ENCODE peak calls at places on chromosomes 13 and 19, in five cellular contexts. T is H9, G is neuronal stem cell, H is trophoblast cell, V is H1. P is an unnamed sample.

GRCh38 chr19:13849991-13850909 is 26.7 kb upstream of the NANOS3 start:
- DNase-seq in T (peak), G (no peak), H (peak), V (no peak), P (peak)

GRCh38 chr13:27728271-27728670 is 64.0 kb upstream of the GSX1 start:
- DNase-seq in T (peak), G (peak), H (no peak), V (no peak), P (no peak)

GRCh38 chr19:13847033-13847899 is 29.7 kb upstream of the NANOS3 start:
- DNase-seq in T (peak), G (peak), H (peak), V (no peak), P (peak)

GRCh38 chr19:42693760-42694350 is 46.4 kb downstream of the PSG3 start:
- DNase-seq in T (no peak), G (no peak), H (peak), V (no peak), P (no peak)

GRCh38 chr13:42312817-42313431 is 41.0 kb downstream of the AKAP11 start:
- DNase-seq in T (no peak), G (no peak), H (no peak), V (no peak), P (no peak)

GRCh38 chr13:39401756-39402155 is 201.2 kb downstream of the LHFPL6 start:
- DNase-seq in T (no peak), G (no peak), H (no peak), V (no peak), P (no peak)

GRCh38 chr19:7533281-7533819 is 2.2 kb upstream of the PNPLA6 start:
- DNase-seq in T (peak), G (no peak), H (peak), V (no peak), P (peak)

GRCh38 chr13:105598551-105598950 is 936.9 kb downstream of the EFNB2 start:
- DNase-seq in T (no peak), G (no peak), H (no peak), V (no peak), P (peak)

GRCh38 chr19:46386151-46386550 is 27.2 kb downstream of the CCDC8 start:
- DNase-seq in T (no peak), G (no peak), H (no peak), V (no peak), P (no peak)

GRCh38 chr13:105502193-105502592 is 1033.3 kb downstream of the EFNB2 start:
- DNase-seq in T (no peak), G (peak), H (no peak), V (no peak), P (no peak)

GRCh38 chr19:7748756-7749155 is 1.4 kb upstream of the CD209 start:
- DNase-seq in T (peak), G (no peak), H (peak), V (peak), P (peak)

GRCh38 chr19:40466219-40467006 is at the start of gene SPTBN4:
- DNase-seq in T (peak), G (no peak), H (peak), V (no peak), P (no peak)

GRCh38 chr19:5811117-5811516 is 6.2 kb downstream of the NRTN start:
- DNase-seq in T (no peak), G (no peak), H (no peak), V (no peak), P (no peak)

GRCh38 chr19:42066075-42066754 is 3.8 kb downstream of the GRIK5 start:
- DNase-seq in T (peak), G (no peak), H (no peak), V (peak), P (peak)

GRCh38 chr19:56966225-56966696 is 125.7 kb upstream of the PEG3 start:
- DNase-seq in T (no peak), G (no peak), H (peak), V (no peak), P (no peak)

GRCh38 chr13:105642511-105642958 is 892.9 kb downstream of the EFNB2 start:
- DNase-seq in T (no peak), G (no peak), H (no peak), V (no peak), P (peak)

GRCh38 chr19:3389876-3390361 is 23.5 kb downstream of the NFIC start:
- DNase-seq in T (peak), G (no peak), H (no peak), V (no peak), P (peak)

GRCh38 chr13:30696278-30697176 is 38.8 kb upstream of the ALOX5AP start:
- DNase-seq in T (peak), G (no peak), H (no peak), V (no peak), P (peak)

GRCh38 chr13:96994030-96994848 is at the start of gene OXGR1:
- DNase-seq in T (peak), G (peak), H (no peak), V (no peak), P (no peak)

GRCh38 chr13:79861731-79862130 is 380.8 kb downstream of the NDFIP2 start:
- DNase-seq in T (no peak), G (no peak), H (no peak), V (no peak), P (no peak)

GRCh38 chr13:28741080-28741479 is 22.3 kb upstream of the SLC46A3 start:
- DNase-seq in T (no peak), G (no peak), H (no peak), V (no peak), P (peak)

GRCh38 chr19:33208904-33209843 is 15.0 kb downstream of the LRP3 start:
- DNase-seq in T (no peak), G (no peak), H (no peak), V (no peak), P (no peak)

GRCh38 chr19:46618670-46619231 is 6.1 kb downstream of the PTGIR start:
- DNase-seq in T (no peak), G (no peak), H (no peak), V (no peak), P (no peak)

GRCh38 chr19:2578911-2579677 is 103.2 kb downstream of the GADD45B start:
- DNase-seq in T (peak), G (peak), H (peak), V (peak), P (peak)

GRCh38 chr13:20418953-20419352 is 106.7 kb downstream of the CRYL1 start:
- DNase-seq in T (no peak), G (no peak), H (no peak), V (no peak), P (no peak)
- H2BK120ac ChIP-seq in T (no peak), G (no peak), H (no peak), V (no peak), P (no peak)

DNA sequence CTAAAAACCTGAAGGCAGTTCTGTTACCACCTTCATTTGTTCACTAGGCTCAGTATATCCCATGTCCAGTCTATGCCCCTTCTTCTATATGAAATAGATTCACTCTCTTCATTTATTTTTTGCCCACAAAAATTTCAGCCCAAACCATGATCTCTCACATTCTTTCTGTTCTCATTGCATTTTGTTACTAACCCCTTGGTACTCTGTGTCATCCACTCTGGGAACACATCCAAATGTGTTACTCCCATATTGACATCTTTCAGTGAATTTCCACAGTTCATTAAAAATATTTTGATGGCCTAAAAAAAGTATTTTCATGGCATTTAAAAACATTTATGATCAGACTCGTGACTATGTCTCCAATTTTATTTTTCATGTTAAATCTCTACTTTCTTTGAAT is 378.9 kb downstream of the SLITRK1 start:
- DNase-seq in T (no peak), G (no peak), H (no peak), V (no peak), P (no peak)
- H2BK12ac ChIP-seq in T (no peak), G (no peak), H (no peak), V (no peak), P (no peak)

DNA sequence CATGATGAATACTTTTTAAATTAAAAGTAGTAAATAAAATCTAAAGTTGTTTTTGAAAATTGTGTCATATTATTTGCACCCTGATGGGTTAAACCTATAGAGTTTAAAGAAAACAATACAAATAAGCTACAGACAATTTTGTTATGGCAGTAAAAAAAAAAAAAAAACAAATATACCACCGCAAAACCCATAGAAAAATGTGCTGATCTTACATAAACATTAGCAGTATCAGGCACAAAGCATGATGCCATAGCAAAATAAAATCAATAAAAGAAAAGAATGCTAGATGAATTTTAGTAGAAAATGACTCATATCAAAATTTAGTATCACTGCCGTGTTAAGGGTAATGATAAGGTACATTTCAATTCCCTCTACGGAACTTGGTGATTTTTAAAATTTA is 826.0 kb downstream of the SLITRK1 start:
- DNase-seq in T (no peak), G (no peak), H (no peak), V (no peak), P (no peak)
- H3K23ac ChIP-seq in T (no peak), G (no peak), H (no peak), V (no peak), P (no peak)

GRCh38 chr19:1275260-1275975 is at the start of gene FAM174C:
- DNase-seq in T (peak), G (peak), H (peak), V (no peak), P (peak)
- H2BK120ac ChIP-seq in T (no peak), G (no peak), H (peak), V (peak), P (peak)

GRCh38 chr13:44800626-44801025 is 188.6 kb downstream of the NUFIP1 start:
- DNase-seq in T (no peak), G (no peak), H (no peak), V (no peak), P (no peak)
- H2BK12ac ChIP-seq in T (no peak), G (no peak), H (no peak), V (no peak), P (peak)

GRCh38 chr13:46569471-46569870 is 16.5 kb downstream of the LRCH1 start:
- DNase-seq in T (no peak), G (no peak), H (no peak), V (no peak), P (no peak)

GRCh38 chr13:46570273-46570672 is 17.3 kb downstream of the LRCH1 start:
- DNase-seq in T (no peak), G (no peak), H (no peak), V (no peak), P (no peak)

GRCh38 chr13:46572758-46573384 is 19.9 kb downstream of the LRCH1 start:
- DNase-seq in T (no peak), G (no peak), H (no peak), V (no peak), P (no peak)

GRCh38 chr13:46571941-46572340 is 19.0 kb downstream of the LRCH1 start:
- DNase-seq in T (no peak), G (no peak), H (no peak), V (no peak), P (no peak)

DNA sequence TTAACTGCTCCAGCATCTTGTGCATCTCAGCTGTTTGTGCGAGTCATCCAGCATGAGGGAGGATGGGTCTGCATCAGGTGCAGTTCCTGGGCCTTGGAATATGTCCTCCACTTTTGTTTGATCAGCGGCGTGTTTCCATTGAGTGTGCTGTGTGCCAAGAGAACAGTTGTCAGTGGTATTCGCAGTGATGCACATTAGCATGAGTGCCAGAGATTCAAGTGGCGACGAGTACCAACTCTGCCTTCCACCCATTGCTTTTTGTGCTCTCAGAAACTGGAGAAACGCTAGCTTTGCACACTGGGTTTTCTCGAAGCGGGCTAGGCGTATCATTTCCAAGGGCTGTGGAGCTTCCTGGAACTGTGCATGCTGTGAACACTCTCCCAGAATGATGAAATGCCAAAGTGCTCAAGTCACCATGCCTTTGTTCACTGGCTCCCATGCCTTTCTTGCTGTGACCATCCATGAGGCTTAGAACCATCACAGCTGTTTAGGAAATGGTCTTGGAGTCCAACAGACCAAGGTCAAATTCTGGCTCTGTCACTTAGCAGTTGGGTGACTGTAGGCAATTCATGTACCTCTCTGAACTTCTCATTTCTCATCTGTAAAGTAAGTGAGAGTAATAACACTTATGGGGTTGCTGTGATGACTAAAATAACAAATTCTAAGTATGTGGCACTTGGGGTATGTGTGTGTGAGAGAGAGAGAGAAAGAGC is 18.4 kb downstream of the LRCH1 start:
- DNase-seq in T (no peak), G (no peak), H (peak), V (no peak), P (peak)
- H3K23ac ChIP-seq in T (no peak), G (no peak), H (no peak), V (no peak), P (no peak)

GRCh38 chr13:33349996-33350826 is 64.7 kb upstream of the STARD13 start:
- DNase-seq in T (peak), G (peak), H (no peak), V (no peak), P (peak)

GRCh38 chr13:33345842-33346241 is 60.3 kb upstream of the STARD13 start:
- DNase-seq in T (no peak), G (no peak), H (no peak), V (no peak), P (no peak)

GRCh38 chr13:33349314-33349995 is 63.9 kb upstream of the STARD13 start:
- DNase-seq in T (peak), G (peak), H (no peak), V (no peak), P (peak)

GRCh38 chr13:33348366-33348765 is 62.8 kb upstream of the STARD13 start:
- DNase-seq in T (no peak), G (no peak), H (no peak), V (no peak), P (peak)

DNA sequence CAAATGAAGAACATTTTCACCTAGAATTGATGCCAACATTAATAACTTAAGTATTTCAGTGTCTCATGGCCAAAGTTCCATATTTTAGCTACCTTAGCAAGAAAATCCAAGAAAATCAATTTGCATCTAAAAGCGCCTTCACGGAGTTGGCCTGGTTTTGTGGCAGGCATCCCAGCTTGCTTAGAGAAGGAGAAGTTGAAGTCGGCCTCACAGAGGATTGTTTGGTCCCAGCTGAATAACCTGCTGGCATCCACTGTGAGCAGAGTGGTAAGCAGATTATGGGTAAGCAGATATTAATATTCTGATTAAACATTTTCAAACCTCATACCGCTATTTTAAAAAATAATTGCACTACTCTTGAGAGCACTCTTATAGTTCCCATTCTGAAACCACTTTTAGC is 62.3 kb upstream of the STARD13 start:
- DNase-seq in T (no peak), G (no peak), H (no peak), V (no peak), P (peak)
- H2BK120ac ChIP-seq in T (no peak), G (no peak), H (no peak), V (no peak), P (no peak)

GRCh38 chr19:54256250-54257115 is 590 bp downstream of the LILRB5 start:
- DNase-seq in T (peak), G (no peak), H (no peak), V (no peak), P (no peak)
- H2BK12ac ChIP-seq in T (no peak), G (no peak), H (no peak), V (peak), P (no peak)

DNA sequence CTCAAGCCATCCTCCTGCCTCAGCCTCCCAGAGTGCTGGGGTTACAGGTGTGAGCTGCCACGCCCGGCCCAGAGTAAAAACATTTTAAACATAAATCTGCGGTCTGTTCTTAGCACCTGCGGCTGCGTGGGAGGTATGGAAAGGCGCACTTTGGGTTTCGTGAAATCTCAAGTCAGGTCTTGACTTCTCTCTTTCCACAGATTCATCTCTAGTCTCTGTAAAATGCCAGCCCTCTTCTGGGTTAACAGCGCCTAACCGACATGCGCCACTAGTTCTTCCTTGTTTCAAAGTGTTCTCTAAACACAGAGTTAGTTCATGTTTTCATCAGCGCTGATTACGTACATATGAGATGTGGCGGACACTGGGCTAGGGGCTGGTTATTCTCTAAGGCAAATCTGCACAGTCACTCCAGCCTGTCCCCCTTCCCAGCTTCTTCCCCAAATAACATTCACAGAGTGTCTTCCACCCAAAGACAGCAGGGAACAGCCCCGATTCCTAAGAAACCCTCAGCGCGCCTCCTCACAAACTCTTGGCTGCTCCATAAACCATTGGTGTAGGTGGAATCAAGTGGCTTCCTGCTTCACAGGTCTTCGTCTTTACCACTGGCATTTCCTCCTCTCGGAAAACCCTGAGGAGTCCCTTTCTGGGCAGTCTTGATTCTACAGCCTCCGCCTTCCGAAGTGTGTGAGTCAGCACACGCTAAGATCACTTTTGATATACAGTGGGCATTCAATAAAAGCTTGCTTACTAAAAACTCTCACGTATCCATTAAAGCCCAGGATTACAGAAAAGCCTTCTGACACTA is 1.4 kb downstream of the PARP4 start:
- DNase-seq in T (peak), G (no peak), H (peak), V (no peak), P (peak)
- H3K23ac ChIP-seq in T (no peak), G (no peak), H (no peak), V (no peak), P (no peak)

P was measured in mesenchymal stem cell.